ENCODE peak calls at places on chromosomes 1 and 21, in eight cellular contexts. D, U, S, P, R, E, V and L are unnamed samples.

GRCh38 chr1:172266528-172267174 is 153.8 kb upstream of the C1orf105 start:
- DNase-seq in S (no peak), D (no peak), U (no peak), R (no peak), P (no peak), E (no peak), V (no peak), L (no peak)

GRCh38 chr1:203136409-203137042 is 9.0 kb downstream of the ADORA1 start:
- DNase-seq in S (no peak), E (no peak), U (no peak), V (no peak), P (no peak), D (no peak), R (no peak), L (no peak)

GRCh38 chr1:211736351-211736915 is 61.0 kb upstream of the NEK2 start:
- DNase-seq in V (peak; percentile 73), P (no peak), U (no peak), R (peak; percentile 88), E (peak; percentile 69), S (no peak), D (no peak), L (no peak)

GRCh38 chr1:25617626-25618432 is 1.2 kb downstream of the MAN1C1 start:
- DNase-seq in P (no peak), S (peak; percentile 87), U (no peak), D (no peak), E (peak; percentile 35), V (peak; percentile 38), R (no peak), L (no peak)

GRCh38 chr1:98203461-98203860 is 282.6 kb upstream of the DPYD start:
- DNase-seq in R (no peak), U (no peak), V (no peak), D (no peak), P (no peak), E (no peak), S (no peak), L (no peak)

GRCh38 chr1:228362141-228362883 is 44.3 kb downstream of the TRIM11 start:
- DNase-seq in S (peak; percentile 83), D (no peak), R (no peak), E (no peak), U (no peak), P (no peak), V (no peak), L (no peak)

GRCh38 chr1:7572654-7573152 is 198.4 kb upstream of the VAMP3 start:
- DNase-seq in U (no peak), S (no peak), E (no peak), R (no peak), P (peak; percentile 53), D (no peak), V (no peak), L (peak; percentile 15)

GRCh38 chr1:151606384-151606783 is 5.5 kb upstream of the SNX27 start:
- DNase-seq in S (no peak), P (no peak), E (no peak), U (peak; percentile 48), D (no peak), V (no peak), R (no peak), L (no peak)

GRCh38 chr1:31795096-31795675 is 20.6 kb downstream of the SPOCD1 start:
- DNase-seq in U (no peak), R (no peak), E (no peak), S (peak; percentile 13), P (no peak), D (no peak), V (no peak), L (no peak)

GRCh38 chr1:30790850-30791778 is 33.5 kb upstream of the LAPTM5 start:
- DNase-seq in D (no peak), P (no peak), R (no peak), E (no peak), V (no peak), S (no peak), U (no peak), L (no peak)

GRCh38 chr1:78464449-78464891 is 26.3 kb upstream of the PTGFR start:
- DNase-seq in S (no peak), D (no peak), U (no peak), E (no peak), P (no peak), R (no peak), V (no peak), L (no peak)

GRCh38 chr1:8423702-8424538 is 106.0 kb downstream of the SLC45A1 start:
- DNase-seq in P (peak; percentile 63), V (peak; percentile 57), R (peak; percentile 51), U (peak; percentile 57), S (peak; percentile 91), E (peak; percentile 46), D (peak; percentile 42), L (peak; percentile 68)

GRCh38 chr1:174160109-174160473 is 771 bp downstream of the RABGAP1L start:
- DNase-seq in R (peak; percentile 37), U (peak; percentile 11), D (peak; percentile 35), S (peak; percentile 89), E (peak; percentile 33), V (peak; percentile 53), P (peak; percentile 66), L (peak; percentile 83)

GRCh38 chr21:42722808-42723470 is 69.5 kb downstream of the PDE9A start:
- DNase-seq in U (no peak), V (no peak), R (no peak), S (peak; percentile 72), P (no peak), D (no peak), E (no peak), L (no peak)

GRCh38 chr21:42725416-42725930 is 72.1 kb downstream of the PDE9A start:
- DNase-seq in P (peak; percentile 20), V (no peak), S (peak; percentile 72), D (no peak), E (no peak), R (no peak), U (no peak), L (no peak)

GRCh38 chr21:42721341-42721824 is 68.0 kb downstream of the PDE9A start:
- DNase-seq in U (no peak), D (peak; percentile 45), E (no peak), P (no peak), S (peak; percentile 72), R (no peak), V (peak; percentile 36), L (no peak)

GRCh38 chr21:42722153-42722552 is 68.7 kb downstream of the PDE9A start:
- DNase-seq in E (no peak), P (no peak), U (no peak), R (no peak), D (no peak), V (no peak), S (peak; percentile 76), L (no peak)

DNA sequence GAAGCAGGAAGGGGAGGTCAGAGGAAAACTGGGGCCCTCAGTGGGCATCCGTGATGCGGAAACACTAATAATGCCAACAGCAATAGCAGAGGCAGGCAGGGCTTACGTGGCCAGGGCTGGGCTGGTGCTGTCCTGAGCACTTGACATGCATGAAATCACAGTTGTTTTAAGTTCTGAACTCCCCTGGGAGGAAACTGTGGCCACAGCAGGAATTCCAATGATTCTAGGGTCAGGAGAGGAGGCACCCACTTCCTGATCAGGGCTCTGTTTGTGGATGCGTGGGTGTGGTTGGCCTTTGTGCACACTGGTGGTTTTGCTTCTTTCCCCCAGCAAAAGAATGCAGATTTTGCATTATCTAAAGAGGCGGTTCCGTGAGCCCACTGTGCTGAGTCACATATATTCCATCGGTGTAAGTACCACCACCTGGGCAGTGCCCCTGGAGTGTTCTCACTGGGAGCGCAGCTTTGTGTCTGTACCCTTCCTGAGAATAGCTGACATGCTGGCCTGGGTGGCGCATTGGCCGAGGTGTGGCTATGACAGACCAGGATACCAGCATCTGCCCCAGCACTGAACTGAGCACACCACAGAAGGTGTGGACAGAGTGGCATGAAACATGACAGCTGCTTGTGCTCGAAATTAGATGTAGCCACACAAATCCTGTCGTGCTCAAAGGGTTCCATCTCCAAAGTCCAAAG is 71.0 kb downstream of the PDE9A start:
- DNase-seq in E (no peak), U (peak; percentile 51), R (no peak), D (no peak), V (no peak), P (no peak), S (peak; percentile 81), L (no peak)
- TF ChIP-seq POLR2A in E (no peak), U (no peak), R (no peak), D (no peak), V (no peak), P (no peak), S (no peak), L (no peak)

GRCh38 chr1:58746182-58746581 is 37.7 kb downstream of the JUN start:
- DNase-seq in R (no peak), D (no peak), S (no peak), U (no peak), P (no peak), E (no peak), V (no peak), L (no peak)
- TF ChIP-seq POLR2A in R (no peak), D (no peak), S (no peak), U (no peak), P (no peak), E (no peak), V (no peak), L (no peak)

DNA sequence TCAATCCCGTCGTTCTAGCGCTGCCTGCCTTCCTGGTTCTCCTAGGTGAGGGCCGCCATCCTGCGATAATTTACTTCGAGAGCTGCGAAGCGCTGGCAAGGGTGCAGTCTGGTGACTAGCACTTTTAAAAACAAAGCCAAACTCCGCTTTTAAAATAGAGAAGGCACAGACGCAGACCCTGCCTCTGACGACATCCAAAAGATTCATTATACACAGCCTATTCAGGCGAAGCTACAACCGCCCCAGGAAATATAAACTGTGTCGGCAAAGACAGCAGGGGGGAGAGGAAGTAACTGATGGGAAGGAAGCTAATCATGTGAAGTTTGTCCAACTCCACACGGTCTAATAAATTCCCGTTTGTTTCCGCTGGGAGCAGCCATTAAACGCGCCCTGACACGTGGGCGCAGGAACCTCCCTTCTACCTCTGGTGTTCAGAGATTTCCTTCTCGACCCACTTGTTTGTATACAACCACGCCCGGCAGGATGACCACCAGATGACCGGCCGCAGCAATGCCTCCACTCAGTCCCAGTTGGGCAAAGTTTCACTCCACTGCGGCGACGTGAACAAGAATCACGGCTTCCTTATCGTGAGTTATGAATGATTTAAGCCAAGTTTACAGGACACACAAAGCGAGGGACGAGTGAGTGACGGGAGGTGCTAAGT is 1.3 kb downstream of the GNG12 start:
- DNase-seq in S (peak; percentile 94), U (peak; percentile 81), E (peak; percentile 54), V (peak; percentile 53), P (peak; percentile 63), R (peak; percentile 76), D (peak; percentile 57), L (no peak)
- TF ChIP-seq POLR2A in S (no peak), U (no peak), E (peak; percentile 25), V (peak; percentile 10), P (no peak), R (no peak), D (peak; percentile 36), L (no peak)

DNA sequence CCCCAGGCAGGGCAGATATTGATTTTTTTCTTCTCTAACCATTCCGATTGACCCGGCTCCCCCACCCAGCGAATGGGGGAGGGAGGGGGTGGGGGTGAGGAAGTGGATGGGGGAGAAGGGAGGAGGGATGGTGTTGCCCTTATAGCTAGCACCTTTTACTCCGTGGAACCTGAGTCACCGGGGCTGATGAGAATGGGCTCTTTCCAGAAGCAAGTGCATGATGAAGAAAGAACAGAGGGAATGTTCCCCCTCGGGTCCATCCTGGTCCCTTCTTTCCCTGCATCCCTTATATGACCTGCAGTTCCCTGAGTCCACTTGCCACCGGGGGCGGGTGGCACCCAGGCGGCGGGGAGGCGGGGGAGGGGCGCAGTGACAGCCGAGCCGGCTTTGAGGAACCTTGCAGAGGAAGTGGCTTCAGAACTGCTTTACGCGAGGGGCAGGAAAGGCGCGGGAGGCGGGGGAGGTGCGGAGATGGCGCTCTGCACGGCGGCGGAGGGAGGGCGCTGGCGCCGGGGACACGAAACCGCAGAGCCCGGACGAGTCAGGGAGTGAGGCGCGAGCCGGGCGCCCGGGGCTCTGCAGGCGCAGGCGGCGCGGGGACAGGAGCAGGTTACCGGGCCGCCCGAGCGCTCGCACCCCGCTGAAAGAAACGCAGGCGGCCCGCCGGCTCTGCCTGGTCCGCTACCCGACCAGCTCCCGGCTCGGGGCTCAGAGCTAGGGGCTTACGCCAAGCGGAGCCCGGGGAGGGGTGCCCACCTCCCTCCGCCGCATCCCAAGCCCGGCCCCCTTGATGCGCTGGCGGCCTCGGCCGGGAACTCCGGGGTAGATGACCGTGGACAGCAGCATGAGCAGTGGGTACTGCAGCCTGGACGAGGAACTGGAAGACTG is 49.7 kb downstream of the RASSF5 start:
- DNase-seq in E (peak; percentile 47), U (peak; percentile 25), R (peak; percentile 79), P (peak; percentile 82), D (peak; percentile 67), S (peak; percentile 96), V (peak; percentile 82), L (peak; percentile 66)
- TF ChIP-seq POLR2A in E (no peak), U (no peak), R (no peak), P (no peak), D (no peak), S (no peak), V (no peak), L (no peak)